ENCODE peak calls at places on chromosomes 2 and 18, in five cellular contexts. F is cardiac fibroblast, S is AG04450, N is fibroblast of the aortic adventitia, L is tibial nerve. B is an unnamed sample.

GRCh38 chr2:161709428-161709827 is 85.2 kb downstream of the SLC4A10 start:
- DNase-seq in F (no peak), L (no peak), N (no peak), S (no peak), B (no peak)

GRCh38 chr2:162245737-162246136 is 2.5 kb upstream of the FAP start:
- DNase-seq in F (peak), N (peak), S (no peak), L (no peak), B (peak)

GRCh38 chr2:85785027-85785822 is 31.4 kb downstream of the ATOH8 start:
- DNase-seq in S (no peak), F (no peak), L (no peak), N (peak), B (no peak)

GRCh38 chr18:34494359-34494696 is 215.8 kb upstream of the DTNA start:
- DNase-seq in N (no peak), F (no peak), L (no peak), S (no peak), B (no peak)

GRCh38 chr2:130391872-130392670 is 36.2 kb downstream of the PTPN18 start:
- DNase-seq in S (no peak), L (no peak), F (no peak), N (no peak), B (no peak)

GRCh38 chr2:138780451-138780880 is 276 bp upstream of the NXPH2 start:
- DNase-seq in F (no peak), S (no peak), N (no peak), L (no peak), B (no peak)

GRCh38 chr2:61978522-61978921 is 73.0 kb downstream of the COMMD1 start:
- DNase-seq in S (no peak), N (no peak), F (no peak), L (no peak), B (no peak)

GRCh38 chr18:77472486-77472885 is 222.8 kb downstream of the GALR1 start:
- DNase-seq in N (no peak), S (no peak), L (no peak), F (no peak), B (no peak)

GRCh38 chr2:111201214-111201613 is 80.5 kb downstream of the BCL2L11 start:
- DNase-seq in F (no peak), S (no peak), L (no peak), N (no peak), B (no peak)

GRCh38 chr2:6231166-6231565 is 539.0 kb downstream of the SOX11 start:
- DNase-seq in N (no peak), F (no peak), S (no peak), L (no peak), B (no peak)

GRCh38 chr18:61870151-61870550 is 22.7 kb downstream of the RNF152 start:
- DNase-seq in F (peak), L (no peak), S (peak), N (no peak), B (no peak)

GRCh38 chr18:25799221-25799620 is 291.2 kb downstream of the SS18 start:
- DNase-seq in N (no peak), F (no peak), L (no peak), S (no peak), B (no peak)

GRCh38 chr2:27075219-27075871 is 3.1 kb upstream of the EMILIN1 start:
- DNase-seq in N (no peak), F (peak), S (no peak), L (no peak), B (no peak)

GRCh38 chr2:119659601-119660342 is 19.2 kb upstream of the TMEM177 start:
- DNase-seq in L (no peak), N (peak), S (no peak), F (peak), B (peak)

GRCh38 chr2:62305421-62306176 is 109.7 kb downstream of the B3GNT2 start:
- DNase-seq in N (no peak), L (no peak), F (no peak), S (no peak), B (no peak)

GRCh38 chr18:50189160-50189559 is 5.8 kb downstream of the MYO5B start:
- DNase-seq in L (no peak), F (no peak), N (no peak), S (no peak), B (no peak)

GRCh38 chr2:238024986-238025385 is 35.8 kb upstream of the SCLY start:
- DNase-seq in N (peak), F (peak), S (peak), L (no peak), B (peak)

GRCh38 chr2:221750317-221750716 is 178.2 kb upstream of the EPHA4 start:
- DNase-seq in F (no peak), N (peak), L (no peak), S (no peak), B (peak)

GRCh38 chr2:48754874-48755273 is 650 bp downstream of the LHCGR start:
- DNase-seq in S (no peak), N (no peak), F (no peak), L (no peak), B (no peak)

GRCh38 chr2:217382794-217383193 is 522.9 kb upstream of the TNP1 start:
- DNase-seq in S (no peak), F (no peak), L (no peak), N (no peak), B (no peak)

GRCh38 chr2:135913726-135914365 is 37.6 kb upstream of the MCM6 start:
- DNase-seq in F (peak), S (no peak), L (no peak), N (peak), B (peak)

GRCh38 chr2:61262699-61263098 is 100.7 kb downstream of the C2orf74 start:
- DNase-seq in S (no peak), L (no peak), F (peak), N (no peak), B (no peak)

GRCh38 chr2:126444511-126444910 is 211.4 kb upstream of the GYPC start:
- DNase-seq in S (no peak), L (no peak), F (no peak), N (no peak), B (no peak)

GRCh38 chr18:21960189-21960588 is 209.2 kb upstream of the GATA6 start:
- DNase-seq in N (no peak), F (no peak), L (no peak), S (no peak), B (no peak)

GRCh38 chr2:15557947-15558346 is 3.2 kb downstream of the NBAS start:
- DNase-seq in L (no peak), N (no peak), F (no peak), S (no peak), B (peak)

GRCh38 chr2:160278889-160279196 is 78.8 kb upstream of the ITGB6 start:
- DNase-seq in S (no peak), N (peak), F (peak), L (no peak), B (no peak)

GRCh38 chr18:6566338-6566911 is 151.7 kb upstream of the L3MBTL4 start:
- DNase-seq in S (no peak), N (no peak), F (no peak), L (no peak), B (no peak)

GRCh38 chr18:75130591-75131274 is 78.2 kb downstream of the PTGR3 start:
- DNase-seq in N (peak), S (no peak), L (no peak), F (peak), B (no peak)

GRCh38 chr2:8134105-8134903 is 547.6 kb upstream of the ID2 start:
- DNase-seq in L (no peak), F (no peak), S (no peak), N (no peak), B (no peak)

GRCh38 chr2:108320326-108320932 is 31.7 kb downstream of the SULT1C2 start:
- DNase-seq in S (no peak), L (no peak), F (no peak), N (no peak), B (no peak)

GRCh38 chr18:58087928-58088722 is 44.1 kb downstream of the NEDD4L start:
- DNase-seq in S (no peak), L (no peak), N (no peak), F (peak), B (peak)

GRCh38 chr2:203685081-203685621 is 21.3 kb upstream of the CD28 start:
- DNase-seq in N (peak), L (no peak), F (peak), S (peak), B (peak)

DNA sequence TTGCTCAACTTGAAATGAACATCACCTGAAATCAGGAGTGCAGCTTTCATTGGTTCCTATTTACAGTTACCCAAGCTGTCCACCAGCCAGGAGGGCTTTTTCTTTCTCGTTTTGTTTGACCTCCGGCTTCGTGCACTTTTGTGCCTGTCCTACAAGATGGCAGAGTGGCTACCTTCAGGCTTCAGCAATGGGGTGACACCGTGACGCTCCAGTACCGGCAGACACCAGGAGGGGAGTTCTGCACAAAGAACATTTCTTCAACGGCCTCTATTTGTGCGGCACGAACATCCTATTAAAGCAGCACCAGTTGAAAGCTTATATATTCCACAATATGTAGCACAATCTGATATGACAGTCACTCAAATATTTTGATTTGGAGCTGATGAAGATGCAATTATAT is 18.3 kb downstream of the RNASEH1 start:
- DNase-seq in S (no peak), N (no peak), F (no peak), L (no peak), B (no peak)
- TF ChIP-seq CTCF in S (no peak), N (no peak), F (no peak), L (no peak), B (no peak)

DNA sequence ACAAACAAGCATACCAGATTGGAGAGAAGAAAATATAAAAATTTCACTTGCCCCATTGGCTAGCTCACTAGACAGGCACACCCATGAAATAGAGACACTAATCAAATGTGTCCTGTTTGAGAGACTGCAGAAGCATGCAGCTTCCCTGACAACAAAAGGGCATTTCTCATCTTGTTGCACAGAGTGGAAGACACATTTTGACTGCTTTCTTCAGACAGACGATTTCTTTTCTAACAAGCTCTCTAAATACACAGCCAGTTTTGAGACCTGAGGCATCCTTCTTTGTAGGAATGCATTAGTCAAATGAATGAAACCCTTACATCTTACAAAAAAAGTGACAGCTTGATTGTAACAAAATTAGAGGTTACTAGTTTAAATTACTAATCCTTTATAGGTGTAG is 1558.6 kb upstream of the NXPH2 start:
- DNase-seq in S (no peak), F (no peak), N (no peak), L (no peak), B (no peak)
- H3K4me3 ChIP-seq in S (no peak), F (no peak), N (no peak), L (no peak), B (no peak)

GRCh38 chr2:54691439-54692135 is 31.9 kb upstream of the EML6 start:
- DNase-seq in F (no peak), N (no peak), L (no peak), S (no peak), B (no peak)
- TF ChIP-seq CTCF in F (no peak), N (no peak), L (no peak), S (no peak), B (no peak)

DNA sequence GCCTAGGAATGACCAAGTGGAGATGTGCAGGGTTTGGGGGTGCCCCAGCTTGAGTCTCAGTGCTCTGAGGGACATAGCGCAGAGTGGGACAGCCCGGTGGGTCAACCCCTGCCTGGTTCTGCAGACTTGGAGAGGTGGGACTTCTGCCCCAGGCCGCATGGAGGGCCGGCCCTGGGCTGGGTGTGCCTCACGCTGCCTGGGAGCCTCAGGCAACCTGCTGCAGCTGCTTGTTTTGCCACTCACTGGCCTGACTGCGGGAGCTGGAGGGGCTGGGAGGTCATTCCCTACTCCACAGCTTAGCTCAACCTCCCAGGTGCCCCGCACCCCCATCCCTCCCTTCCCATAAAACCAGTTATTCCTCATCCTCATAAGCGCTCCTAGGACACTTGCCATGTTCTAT is 33.1 kb downstream of the ODC1 start:
- DNase-seq in F (no peak), L (no peak), S (no peak), N (no peak), B (no peak)
- H3K4me3 ChIP-seq in F (no peak), L (no peak), S (no peak), N (no peak), B (no peak)

GRCh38 chr2:143433158-143433557 is 303.9 kb downstream of the ARHGAP15 start:
- DNase-seq in F (no peak), S (no peak), N (peak), L (no peak), B (no peak)
- TF ChIP-seq CTCF in F (no peak), S (no peak), N (peak), L (peak), B (peak)

DNA sequence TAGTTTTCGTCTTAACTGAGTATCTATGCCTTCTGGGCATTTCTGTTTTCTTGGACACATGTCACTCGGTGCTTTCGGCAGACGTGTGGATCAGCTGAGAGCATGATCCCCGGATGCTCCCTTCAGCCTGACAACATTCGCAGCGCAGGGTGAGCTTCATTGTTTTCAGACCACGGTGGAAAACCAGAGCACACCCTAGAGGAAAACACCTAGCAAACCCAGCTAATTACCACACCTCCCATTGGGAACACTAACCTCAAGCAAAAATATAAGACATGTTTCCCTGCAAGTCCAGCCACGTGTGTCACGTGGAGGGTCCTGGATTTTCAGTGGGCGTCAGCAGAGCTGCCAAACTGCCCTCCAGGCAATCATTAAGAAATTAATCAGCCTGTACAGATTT is 31.0 kb downstream of the ANKRD29 start:
- DNase-seq in S (no peak), N (no peak), F (no peak), L (no peak), B (peak)
- H3K4me3 ChIP-seq in S (no peak), N (no peak), F (no peak), L (no peak), B (no peak)